ENCODE peak calls at places on chromosome 13, in six cellular contexts. T is A549, Z is GM12878, A is K562, I is endothelial cell of umbilical vein, N is HepG2. M is an unnamed sample.

GRCh38 chr13:112513761-112514160 is 74.2 kb downstream of the TUBGCP3 start:
- DNase-seq in Z (no peak), T (no peak), A (no peak), N (no peak), I (no peak), M (no peak)

GRCh38 chr13:33114146-33114545 is 97.9 kb downstream of the KL start:
- DNase-seq in T (no peak), Z (no peak), N (no peak), I (no peak), A (no peak), M (no peak)

GRCh38 chr13:114304346-114305034 is 9.8 kb upstream of the CHAMP1 start:
- DNase-seq in A (no peak), Z (no peak), N (no peak), I (no peak), T (no peak), M (no peak)

GRCh38 chr13:42110410-42111155 is 62.1 kb downstream of the DGKH start:
- DNase-seq in T (peak; percentile 63), N (peak; percentile 54), Z (peak; percentile 68), A (peak; percentile 24), I (peak; percentile 84), M (peak; percentile 81)

GRCh38 chr13:113652404-113653263 is 5.4 kb downstream of the ATP4B start:
- DNase-seq in Z (no peak), T (no peak), N (no peak), I (no peak), A (no peak), M (no peak)

GRCh38 chr13:100392709-100393630 is 195.6 kb downstream of the GGACT start:
- DNase-seq in I (peak; percentile 99), A (peak; percentile 79), Z (peak; percentile 19), T (peak; percentile 94), N (peak; percentile 91), M (peak; percentile 98)

GRCh38 chr13:36966404-36966803 is 32.7 kb downstream of the ALG5 start:
- DNase-seq in I (peak; percentile 24), A (no peak), Z (no peak), N (no peak), T (no peak), M (no peak)

GRCh38 chr13:59979589-59979988 is 184.1 kb downstream of the DIAPH3 start:
- DNase-seq in Z (no peak), A (no peak), I (no peak), T (no peak), N (no peak), M (no peak)

GRCh38 chr13:99656843-99657506 is 155.7 kb downstream of the TM9SF2 start:
- DNase-seq in N (no peak), I (no peak), A (no peak), T (peak; percentile 8), Z (no peak), M (no peak)

GRCh38 chr13:41365636-41366035 is 54.6 kb downstream of the NAA16 start:
- DNase-seq in T (no peak), I (no peak), Z (no peak), A (no peak), N (no peak), M (no peak)

GRCh38 chr13:96223231-96223630 is 133.3 kb downstream of the HS6ST3 start:
- DNase-seq in N (no peak), Z (no peak), A (no peak), T (no peak), I (no peak), M (no peak)

GRCh38 chr13:93472296-93472695 is 245.7 kb downstream of the GPC6 start:
- DNase-seq in I (no peak), T (no peak), Z (no peak), N (no peak), A (no peak), M (no peak)

GRCh38 chr13:42334329-42334706 is 62.4 kb downstream of the AKAP11 start:
- DNase-seq in T (no peak), A (no peak), N (no peak), I (no peak), Z (peak; percentile 50), M (no peak)

GRCh38 chr13:46675016-46675415 is 121.9 kb downstream of the ESD start:
- DNase-seq in N (no peak), T (no peak), I (peak; percentile 56), Z (no peak), A (no peak), M (no peak)

GRCh38 chr13:41546372-41547252 is 89.3 kb downstream of the RGCC start:
- DNase-seq in N (peak; percentile 21), A (no peak), T (no peak), I (no peak), Z (no peak), M (peak; percentile 50)

GRCh38 chr13:73201601-73202000 is 142.8 kb downstream of the KLF5 start:
- DNase-seq in T (no peak), A (no peak), Z (no peak), I (no peak), N (no peak), M (no peak)

GRCh38 chr13:54402495-54402894 is 1373.9 kb downstream of the OLFM4 start:
- DNase-seq in N (no peak), A (no peak), T (no peak), Z (no peak), I (no peak), M (no peak)

GRCh38 chr13:101626925-101627555 is 174.6 kb downstream of the ITGBL1 start:
- DNase-seq in N (no peak), I (peak; percentile 63), A (no peak), Z (peak; percentile 57), T (no peak), M (peak; percentile 15)

GRCh38 chr13:37453246-37453645 is 145.3 kb downstream of the POSTN start:
- DNase-seq in Z (no peak), T (no peak), A (no peak), I (no peak), N (no peak), M (no peak)

GRCh38 chr13:21894091-21894490 is 223.2 kb downstream of the FGF9 start:
- DNase-seq in N (no peak), Z (no peak), I (no peak), T (no peak), A (no peak), M (peak; percentile 7)

GRCh38 chr13:110869805-110870706 is 44.8 kb downstream of the ANKRD10 start:
- DNase-seq in T (peak; percentile 96), N (peak; percentile 89), A (peak; percentile 78), Z (no peak), I (peak; percentile 99), M (peak; percentile 87)

GRCh38 chr13:43170497-43170896 is 147.1 kb downstream of the DNAJC15 start:
- DNase-seq in T (no peak), A (no peak), Z (no peak), N (no peak), I (no peak), M (peak; percentile 34)

GRCh38 chr13:26020536-26021290 is 31.1 kb downstream of the SHISA2 start:
- DNase-seq in A (no peak), N (no peak), I (no peak), T (no peak), Z (no peak), M (no peak)

GRCh38 chr13:91946498-91947070 is 548.2 kb downstream of the GPC5 start:
- DNase-seq in T (peak; percentile 14), A (no peak), I (peak; percentile 1), Z (no peak), N (peak; percentile 44), M (peak; percentile 42)

GRCh38 chr13:44543424-44543823 is 32.7 kb downstream of the TSC22D1 start:
- DNase-seq in A (no peak), N (no peak), Z (no peak), I (no peak), T (no peak), M (no peak)

GRCh38 chr13:79306650-79307049 is 99.4 kb downstream of the RBM26 start:
- DNase-seq in A (no peak), I (no peak), Z (no peak), N (no peak), T (no peak), M (no peak)

GRCh38 chr13:79311456-79311855 is 94.6 kb downstream of the RBM26 start:
- DNase-seq in N (no peak), T (no peak), A (no peak), Z (no peak), I (peak; percentile 72), M (no peak)

GRCh38 chr13:79309690-79310089 is 96.4 kb downstream of the RBM26 start:
- DNase-seq in Z (no peak), A (no peak), N (no peak), T (no peak), I (no peak), M (peak; percentile 11)

GRCh38 chr13:79307433-79307861 is 98.6 kb downstream of the RBM26 start:
- DNase-seq in Z (no peak), N (peak; percentile 52), A (no peak), I (no peak), T (peak; percentile 1), M (no peak)

GRCh38 chr13:79307866-79308298 is 98.2 kb downstream of the RBM26 start:
- DNase-seq in A (no peak), T (peak; percentile 1), Z (no peak), I (no peak), N (no peak), M (no peak)
- TF ChIP-seq MYC in A (no peak), T (no peak), Z (no peak), I (no peak), N (no peak), M (no peak)

DNA sequence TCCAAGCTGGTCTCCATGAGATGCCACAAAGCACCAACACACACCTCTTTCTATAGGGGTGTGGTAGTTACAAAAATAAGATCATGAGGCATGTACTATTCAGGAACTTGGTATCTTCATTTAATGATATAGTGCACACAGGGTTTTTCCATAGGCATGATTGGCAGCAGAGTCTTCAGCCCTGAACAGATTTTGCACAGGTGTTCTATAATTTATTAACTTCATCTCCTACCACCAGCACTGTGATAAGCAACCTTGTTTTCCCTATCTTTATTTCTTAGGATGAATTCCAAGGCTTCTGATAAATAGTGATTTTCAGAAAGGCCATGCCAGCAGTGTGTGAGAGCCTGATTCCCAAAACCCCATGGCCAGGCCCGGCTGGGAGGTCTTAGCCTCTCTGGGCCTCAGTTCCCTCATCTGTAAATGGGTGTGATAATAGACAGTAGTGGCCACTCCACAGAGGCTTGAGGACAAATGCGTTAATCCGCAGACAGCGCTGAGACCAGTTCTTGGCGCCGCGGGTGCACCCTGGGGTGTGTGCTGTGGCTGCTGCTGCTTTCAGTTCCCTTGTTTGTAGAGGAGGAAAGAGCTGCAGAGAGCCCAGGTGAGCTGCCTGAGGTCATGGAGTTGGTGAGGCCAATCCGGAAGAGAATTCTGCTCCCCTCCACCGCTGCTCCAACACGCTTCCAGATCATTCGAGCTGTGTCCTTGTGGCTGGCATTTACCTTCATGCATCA is 33.1 kb downstream of the DHRS12 start:
- DNase-seq in Z (no peak), T (no peak), I (no peak), A (no peak), N (no peak), M (no peak)
- TF ChIP-seq POLR2A in Z (no peak), T (no peak), I (no peak), A (no peak), N (no peak), M (no peak)

GRCh38 chr13:27928805-27929753 is 9.3 kb downstream of the PDX1 start:
- DNase-seq in I (no peak), Z (no peak), A (no peak), N (no peak), T (no peak), M (no peak)
- H3K4me3 ChIP-seq in I (no peak overlapping the region), Z (no peak overlapping the region), A (no peak overlapping the region), N (no peak overlapping the region), T (no peak overlapping the region), M (no peak overlapping the region)

GRCh38 chr13:31674056-31674455 is 65.3 kb upstream of the RXFP2 start:
- DNase-seq in A (no peak), N (no peak), T (no peak), I (no peak), Z (no peak), M (peak; percentile 24)

GRCh38 chr13:31675521-31675953 is 63.8 kb upstream of the RXFP2 start:
- DNase-seq in I (no peak), N (no peak), A (no peak), Z (no peak), T (no peak), M (peak; percentile 5)

GRCh38 chr13:31670831-31671617 is 68.3 kb upstream of the RXFP2 start:
- DNase-seq in A (no peak), Z (no peak), T (no peak), N (no peak), I (no peak), M (no peak)
- TF ChIP-seq MYC in A (no peak), Z (no peak), T (no peak), N (no peak), I (no peak), M (no peak)

M was measured in NB4.